ENCODE peak calls at places on chromosomes 16 and 17, in nine cellular contexts. One of them, this sample, is unnamed.

GRCh38 chr17:7849185-7850117 is 5.4 kb upstream of the TMEM88 start:
- DNase-seq in GM06990: no peak
- DNase-seq in HT1080: no peak
- DNase-seq in glutamatergic neuron: no peak
- DNase-seq in IMR-90: no peak
- DNase-seq in OCI-M1: no peak
- DNase-seq in NT2/D1: no peak
- DNase-seq in effector CD4-positive, alpha-beta T cell: no peak
- DNase-seq in activated CD4-positive, alpha-beta T cell treated with anti-CD3 and anti-CD28 coated beads for 24 hours: no peak
- DNase-seq in this sample: no peak

GRCh38 chr16:23530062-23530461 is 19.8 kb upstream of the GGA2 start:
- DNase-seq in GM06990: no peak
- DNase-seq in HT1080: no peak
- DNase-seq in glutamatergic neuron: no peak
- DNase-seq in IMR-90: no peak
- DNase-seq in OCI-M1: no peak
- DNase-seq in NT2/D1: no peak
- DNase-seq in effector CD4-positive, alpha-beta T cell: no peak
- DNase-seq in activated CD4-positive, alpha-beta T cell treated with anti-CD3 and anti-CD28 coated beads for 24 hours: no peak
- DNase-seq in this sample: no peak

GRCh38 chr16:50812876-50813466 is 71.1 kb downstream of the CYLD start:
- DNase-seq in GM06990: no peak
- DNase-seq in HT1080: no peak
- DNase-seq in glutamatergic neuron: no peak
- DNase-seq in IMR-90: no peak
- DNase-seq in OCI-M1: no peak
- DNase-seq in NT2/D1: no peak
- DNase-seq in effector CD4-positive, alpha-beta T cell: no peak
- DNase-seq in activated CD4-positive, alpha-beta T cell treated with anti-CD3 and anti-CD28 coated beads for 24 hours: no peak
- DNase-seq in this sample: no peak

GRCh38 chr16:79362312-79362970 is 238.1 kb downstream of the MAF start:
- DNase-seq in GM06990: no peak
- DNase-seq in HT1080: no peak
- DNase-seq in glutamatergic neuron: no peak
- DNase-seq in IMR-90: no peak
- DNase-seq in OCI-M1: no peak
- DNase-seq in NT2/D1: no peak
- DNase-seq in effector CD4-positive, alpha-beta T cell: no peak
- DNase-seq in activated CD4-positive, alpha-beta T cell treated with anti-CD3 and anti-CD28 coated beads for 24 hours: no peak
- DNase-seq in this sample: no peak

GRCh38 chr16:84266451-84266850 is 26.6 kb upstream of the KCNG4 start:
- DNase-seq in GM06990: no peak
- DNase-seq in HT1080: peak
- DNase-seq in glutamatergic neuron: peak
- DNase-seq in IMR-90: peak
- DNase-seq in OCI-M1: peak
- DNase-seq in NT2/D1: peak
- DNase-seq in effector CD4-positive, alpha-beta T cell: peak
- DNase-seq in activated CD4-positive, alpha-beta T cell treated with anti-CD3 and anti-CD28 coated beads for 24 hours: no peak
- DNase-seq in this sample: peak

GRCh38 chr16:58614860-58615259 is 14.8 kb downstream of the CNOT1 start:
- DNase-seq in GM06990: no peak
- DNase-seq in HT1080: no peak
- DNase-seq in glutamatergic neuron: no peak
- DNase-seq in IMR-90: no peak
- DNase-seq in OCI-M1: no peak
- DNase-seq in NT2/D1: no peak
- DNase-seq in effector CD4-positive, alpha-beta T cell: no peak
- DNase-seq in activated CD4-positive, alpha-beta T cell treated with anti-CD3 and anti-CD28 coated beads for 24 hours: no peak
- DNase-seq in this sample: no peak

GRCh38 chr17:28861393-28862203 is 6.8 kb downstream of the ERAL1 start:
- DNase-seq in GM06990: no peak
- DNase-seq in HT1080: no peak
- DNase-seq in glutamatergic neuron: no peak
- DNase-seq in IMR-90: no peak
- DNase-seq in OCI-M1: peak
- DNase-seq in NT2/D1: no peak
- DNase-seq in effector CD4-positive, alpha-beta T cell: no peak
- DNase-seq in activated CD4-positive, alpha-beta T cell treated with anti-CD3 and anti-CD28 coated beads for 24 hours: no peak
- DNase-seq in this sample: peak

GRCh38 chr17:19542247-19542646 is 8.6 kb downstream of the SLC47A1 start:
- DNase-seq in GM06990: no peak
- DNase-seq in HT1080: no peak
- DNase-seq in glutamatergic neuron: no peak
- DNase-seq in IMR-90: no peak
- DNase-seq in OCI-M1: no peak
- DNase-seq in NT2/D1: no peak
- DNase-seq in effector CD4-positive, alpha-beta T cell: no peak
- DNase-seq in activated CD4-positive, alpha-beta T cell treated with anti-CD3 and anti-CD28 coated beads for 24 hours: no peak
- DNase-seq in this sample: no peak

GRCh38 chr16:31010539-31010938 is at the start of gene STX1B:
- DNase-seq in GM06990: no peak
- DNase-seq in HT1080: no peak
- DNase-seq in glutamatergic neuron: peak
- DNase-seq in IMR-90: no peak
- DNase-seq in OCI-M1: no peak
- DNase-seq in NT2/D1: no peak
- DNase-seq in effector CD4-positive, alpha-beta T cell: peak
- DNase-seq in activated CD4-positive, alpha-beta T cell treated with anti-CD3 and anti-CD28 coated beads for 24 hours: peak
- DNase-seq in this sample: no peak

GRCh38 chr17:70989301-70989700 is 820.0 kb downstream of the KCNJ2 start:
- DNase-seq in GM06990: no peak
- DNase-seq in HT1080: no peak
- DNase-seq in glutamatergic neuron: no peak
- DNase-seq in IMR-90: no peak
- DNase-seq in OCI-M1: no peak
- DNase-seq in NT2/D1: no peak
- DNase-seq in effector CD4-positive, alpha-beta T cell: no peak
- DNase-seq in activated CD4-positive, alpha-beta T cell treated with anti-CD3 and anti-CD28 coated beads for 24 hours: no peak
- DNase-seq in this sample: no peak

GRCh38 chr16:11700264-11701029 is 32.2 kb downstream of the SNN start:
- DNase-seq in GM06990: no peak
- DNase-seq in HT1080: no peak
- DNase-seq in glutamatergic neuron: no peak
- DNase-seq in IMR-90: peak
- DNase-seq in OCI-M1: no peak
- DNase-seq in NT2/D1: no peak
- DNase-seq in effector CD4-positive, alpha-beta T cell: no peak
- DNase-seq in activated CD4-positive, alpha-beta T cell treated with anti-CD3 and anti-CD28 coated beads for 24 hours: no peak
- DNase-seq in this sample: no peak

GRCh38 chr17:72588961-72589360 is 468.1 kb downstream of the SOX9 start:
- DNase-seq in GM06990: no peak
- DNase-seq in HT1080: peak
- DNase-seq in glutamatergic neuron: no peak
- DNase-seq in IMR-90: peak
- DNase-seq in OCI-M1: no peak
- DNase-seq in NT2/D1: no peak
- DNase-seq in effector CD4-positive, alpha-beta T cell: no peak
- DNase-seq in activated CD4-positive, alpha-beta T cell treated with anti-CD3 and anti-CD28 coated beads for 24 hours: no peak
- DNase-seq in this sample: no peak

GRCh38 chr17:61149106-61149505 is 250.5 kb upstream of the TBX2 start:
- DNase-seq in GM06990: no peak
- DNase-seq in HT1080: no peak
- DNase-seq in glutamatergic neuron: no peak
- DNase-seq in IMR-90: no peak
- DNase-seq in OCI-M1: no peak
- DNase-seq in NT2/D1: no peak
- DNase-seq in effector CD4-positive, alpha-beta T cell: no peak
- DNase-seq in activated CD4-positive, alpha-beta T cell treated with anti-CD3 and anti-CD28 coated beads for 24 hours: no peak
- DNase-seq in this sample: no peak

GRCh38 chr17:81217531-81217930 is 5.2 kb downstream of the CEP131 start:
- DNase-seq in GM06990: no peak
- DNase-seq in HT1080: no peak
- DNase-seq in glutamatergic neuron: no peak
- DNase-seq in IMR-90: no peak
- DNase-seq in OCI-M1: no peak
- DNase-seq in NT2/D1: no peak
- DNase-seq in effector CD4-positive, alpha-beta T cell: no peak
- DNase-seq in activated CD4-positive, alpha-beta T cell treated with anti-CD3 and anti-CD28 coated beads for 24 hours: no peak
- DNase-seq in this sample: no peak

GRCh38 chr17:79835953-79836951 is 3.0 kb downstream of the CBX4 start:
- DNase-seq in GM06990: no peak
- DNase-seq in HT1080: no peak
- DNase-seq in glutamatergic neuron: peak
- DNase-seq in IMR-90: peak
- DNase-seq in OCI-M1: no peak
- DNase-seq in NT2/D1: peak
- DNase-seq in effector CD4-positive, alpha-beta T cell: no peak
- DNase-seq in activated CD4-positive, alpha-beta T cell treated with anti-CD3 and anti-CD28 coated beads for 24 hours: no peak
- DNase-seq in this sample: peak

GRCh38 chr16:4917117-4917516 is 19.8 kb downstream of the PPL start:
- DNase-seq in GM06990: no peak
- DNase-seq in HT1080: peak
- DNase-seq in glutamatergic neuron: no peak
- DNase-seq in IMR-90: peak
- DNase-seq in OCI-M1: no peak
- DNase-seq in NT2/D1: no peak
- DNase-seq in effector CD4-positive, alpha-beta T cell: no peak
- DNase-seq in activated CD4-positive, alpha-beta T cell treated with anti-CD3 and anti-CD28 coated beads for 24 hours: no peak
- DNase-seq in this sample: no peak

GRCh38 chr17:40121191-40121885 is 433 bp upstream of the MSL1 start:
- DNase-seq in GM06990: peak
- DNase-seq in HT1080: no peak
- DNase-seq in glutamatergic neuron: no peak
- DNase-seq in IMR-90: peak
- DNase-seq in OCI-M1: peak
- DNase-seq in NT2/D1: no peak
- DNase-seq in effector CD4-positive, alpha-beta T cell: no peak
- DNase-seq in activated CD4-positive, alpha-beta T cell treated with anti-CD3 and anti-CD28 coated beads for 24 hours: no peak
- DNase-seq in this sample: peak

GRCh38 chr17:9645858-9646555 is 690 bp downstream of the USP43 start:
- DNase-seq in GM06990: peak
- DNase-seq in HT1080: no peak
- DNase-seq in glutamatergic neuron: peak
- DNase-seq in IMR-90: no peak
- DNase-seq in OCI-M1: peak
- DNase-seq in NT2/D1: no peak
- DNase-seq in effector CD4-positive, alpha-beta T cell: no peak
- DNase-seq in activated CD4-positive, alpha-beta T cell treated with anti-CD3 and anti-CD28 coated beads for 24 hours: peak
- DNase-seq in this sample: peak

GRCh38 chr16:55832788-55833583 is at the start of gene CES1:
- DNase-seq in GM06990: no peak
- DNase-seq in HT1080: no peak
- DNase-seq in glutamatergic neuron: peak
- DNase-seq in IMR-90: no peak
- DNase-seq in OCI-M1: no peak
- DNase-seq in NT2/D1: no peak
- DNase-seq in effector CD4-positive, alpha-beta T cell: no peak
- DNase-seq in activated CD4-positive, alpha-beta T cell treated with anti-CD3 and anti-CD28 coated beads for 24 hours: no peak
- DNase-seq in this sample: no peak

GRCh38 chr16:56851671-56852400 is 13.2 kb upstream of the SLC12A3 start:
- DNase-seq in GM06990: no peak
- DNase-seq in HT1080: no peak
- DNase-seq in glutamatergic neuron: no peak
- DNase-seq in IMR-90: peak
- DNase-seq in OCI-M1: peak
- DNase-seq in NT2/D1: no peak
- DNase-seq in effector CD4-positive, alpha-beta T cell: no peak
- DNase-seq in activated CD4-positive, alpha-beta T cell treated with anti-CD3 and anti-CD28 coated beads for 24 hours: no peak
- DNase-seq in this sample: peak

GRCh38 chr17:29565643-29566472 is 979 bp downstream of the ABHD15 start:
- DNase-seq in GM06990: peak
- DNase-seq in HT1080: no peak
- DNase-seq in glutamatergic neuron: no peak
- DNase-seq in IMR-90: no peak
- DNase-seq in OCI-M1: no peak
- DNase-seq in NT2/D1: no peak
- DNase-seq in effector CD4-positive, alpha-beta T cell: peak
- DNase-seq in activated CD4-positive, alpha-beta T cell treated with anti-CD3 and anti-CD28 coated beads for 24 hours: no peak
- DNase-seq in this sample: peak

GRCh38 chr17:7993972-7994589 is 8.3 kb upstream of the GUCY2D start:
- DNase-seq in GM06990: no peak
- DNase-seq in HT1080: no peak
- DNase-seq in glutamatergic neuron: no peak
- DNase-seq in IMR-90: no peak
- DNase-seq in OCI-M1: no peak
- DNase-seq in NT2/D1: no peak
- DNase-seq in effector CD4-positive, alpha-beta T cell: no peak
- DNase-seq in activated CD4-positive, alpha-beta T cell treated with anti-CD3 and anti-CD28 coated beads for 24 hours: no peak
- DNase-seq in this sample: no peak

GRCh38 chr17:31754239-31754945 is 104.7 kb downstream of the COPRS start:
- DNase-seq in GM06990: no peak
- DNase-seq in HT1080: peak
- DNase-seq in glutamatergic neuron: no peak
- DNase-seq in IMR-90: peak
- DNase-seq in OCI-M1: no peak
- DNase-seq in NT2/D1: no peak
- DNase-seq in effector CD4-positive, alpha-beta T cell: no peak
- DNase-seq in activated CD4-positive, alpha-beta T cell treated with anti-CD3 and anti-CD28 coated beads for 24 hours: no peak
- DNase-seq in this sample: no peak

GRCh38 chr17:77433385-77434135 is 292.8 kb downstream of the SEC14L1 start:
- DNase-seq in GM06990: no peak
- DNase-seq in HT1080: no peak
- DNase-seq in glutamatergic neuron: no peak
- DNase-seq in IMR-90: peak
- DNase-seq in OCI-M1: no peak
- DNase-seq in NT2/D1: no peak
- DNase-seq in effector CD4-positive, alpha-beta T cell: no peak
- DNase-seq in activated CD4-positive, alpha-beta T cell treated with anti-CD3 and anti-CD28 coated beads for 24 hours: no peak
- DNase-seq in this sample: no peak

GRCh38 chr17:74259667-74260524 is 14.1 kb upstream of the DNAI2 start:
- DNase-seq in GM06990: no peak
- DNase-seq in HT1080: no peak
- DNase-seq in glutamatergic neuron: peak
- DNase-seq in IMR-90: no peak
- DNase-seq in OCI-M1: no peak
- DNase-seq in NT2/D1: no peak
- DNase-seq in effector CD4-positive, alpha-beta T cell: no peak
- DNase-seq in activated CD4-positive, alpha-beta T cell treated with anti-CD3 and anti-CD28 coated beads for 24 hours: no peak
- DNase-seq in this sample: no peak

GRCh38 chr16:89841275-89841674 is 13.0 kb downstream of the SPIRE2 start:
- DNase-seq in GM06990: peak
- DNase-seq in HT1080: no peak
- DNase-seq in glutamatergic neuron: no peak
- DNase-seq in IMR-90: no peak
- DNase-seq in OCI-M1: peak
- DNase-seq in NT2/D1: no peak
- DNase-seq in effector CD4-positive, alpha-beta T cell: no peak
- DNase-seq in activated CD4-positive, alpha-beta T cell treated with anti-CD3 and anti-CD28 coated beads for 24 hours: no peak
- DNase-seq in this sample: no peak

GRCh38 chr17:17462048-17462824 is 14.6 kb upstream of the MED9 start:
- DNase-seq in GM06990: no peak
- DNase-seq in HT1080: no peak
- DNase-seq in glutamatergic neuron: no peak
- DNase-seq in IMR-90: peak
- DNase-seq in OCI-M1: no peak
- DNase-seq in NT2/D1: no peak
- DNase-seq in effector CD4-positive, alpha-beta T cell: no peak
- DNase-seq in activated CD4-positive, alpha-beta T cell treated with anti-CD3 and anti-CD28 coated beads for 24 hours: no peak
- DNase-seq in this sample: no peak

GRCh38 chr17:2940352-2940751 is 123.1 kb downstream of the OR1D5 start:
- DNase-seq in GM06990: no peak
- DNase-seq in HT1080: no peak
- DNase-seq in glutamatergic neuron: no peak
- DNase-seq in IMR-90: no peak
- DNase-seq in OCI-M1: no peak
- DNase-seq in NT2/D1: no peak
- DNase-seq in effector CD4-positive, alpha-beta T cell: no peak
- DNase-seq in activated CD4-positive, alpha-beta T cell treated with anti-CD3 and anti-CD28 coated beads for 24 hours: no peak
- DNase-seq in this sample: no peak

GRCh38 chr17:27550974-27551505 is 79.9 kb upstream of the LGALS9 start:
- DNase-seq in GM06990: no peak
- DNase-seq in HT1080: no peak
- DNase-seq in glutamatergic neuron: no peak
- DNase-seq in IMR-90: no peak
- DNase-seq in OCI-M1: no peak
- DNase-seq in NT2/D1: no peak
- DNase-seq in effector CD4-positive, alpha-beta T cell: no peak
- DNase-seq in activated CD4-positive, alpha-beta T cell treated with anti-CD3 and anti-CD28 coated beads for 24 hours: no peak
- DNase-seq in this sample: no peak

GRCh38 chr17:50785942-50786570 is 18.7 kb upstream of the ANKRD40CL start:
- DNase-seq in GM06990: no peak
- DNase-seq in HT1080: no peak
- DNase-seq in glutamatergic neuron: no peak
- DNase-seq in IMR-90: peak
- DNase-seq in OCI-M1: no peak
- DNase-seq in NT2/D1: no peak
- DNase-seq in effector CD4-positive, alpha-beta T cell: no peak
- DNase-seq in activated CD4-positive, alpha-beta T cell treated with anti-CD3 and anti-CD28 coated beads for 24 hours: no peak
- DNase-seq in this sample: no peak

GRCh38 chr17:69245617-69246016 is 17.0 kb upstream of the ABCA10 start:
- DNase-seq in GM06990: peak
- DNase-seq in HT1080: no peak
- DNase-seq in glutamatergic neuron: no peak
- DNase-seq in IMR-90: no peak
- DNase-seq in OCI-M1: peak
- DNase-seq in NT2/D1: no peak
- DNase-seq in effector CD4-positive, alpha-beta T cell: no peak
- DNase-seq in activated CD4-positive, alpha-beta T cell treated with anti-CD3 and anti-CD28 coated beads for 24 hours: no peak
- DNase-seq in this sample: peak

This sample was measured in erythroblast.